ENCODE peak calls at places on chromosomes 3 and 15, in eight cellular contexts. Q is GF-D8; P is H4; Y is islet precursor cell; F is NCI-H2081; S is glutamatergic neuron; B is activated CD8-positive, alpha-beta memory T cell treated with anti-CD3 and anti-CD28 coated beads, Interleukin-2, amount 10 ng/mL, durations not matched to agents 7 days and 5 days; R is sigmoid colon. Z is an unnamed sample.

GRCh38 chr3:137760341-137761098 is 3.6 kb upstream of the SOX14 start:
- DNase-seq in R (no peak), Q (no peak), B (no peak), Y (no peak), S (peak), P (no peak), F (no peak), Z (no peak)

GRCh38 chr15:59124261-59124660 is 19.3 kb downstream of the CCNB2 start:
- DNase-seq in S (no peak), P (no peak), B (no peak), Q (no peak), F (no peak), R (no peak), Y (no peak), Z (no peak)

GRCh38 chr3:174957081-174957480 is 97.9 kb downstream of the NAALADL2 start:
- DNase-seq in F (no peak), Y (peak), S (no peak), P (no peak), B (no peak), R (no peak), Q (no peak), Z (no peak)

GRCh38 chr15:88810449-88810848 is 7.2 kb downstream of the ACAN start:
- DNase-seq in Y (peak), F (no peak), P (no peak), Q (no peak), R (no peak), S (no peak), B (no peak), Z (no peak)

GRCh38 chr3:9067352-9067975 is 104.2 kb upstream of the RAD18 start:
- DNase-seq in F (peak), Q (no peak), Y (peak), P (peak), S (peak), R (peak), B (peak), Z (peak)

GRCh38 chr15:70892912-70893560 is 410 bp downstream of the LRRC49 start:
- DNase-seq in Q (no peak), F (peak), R (no peak), Y (peak), B (no peak), P (peak), S (no peak), Z (peak)

GRCh38 chr3:50153782-50154475 is 1.2 kb upstream of the SEMA3F start:
- DNase-seq in Y (no peak), R (no peak), P (no peak), Q (no peak), F (no peak), S (no peak), B (no peak), Z (no peak)

GRCh38 chr15:90400005-90400758 is 12.1 kb downstream of the IQGAP1 start:
- DNase-seq in B (no peak), F (no peak), P (no peak), Y (no peak), S (no peak), Q (peak), R (no peak), Z (no peak)

GRCh38 chr3:9452417-9452816 is 55.0 kb downstream of the SETD5 start:
- DNase-seq in S (no peak), F (no peak), Y (no peak), P (no peak), B (no peak), Q (no peak), R (no peak), Z (no peak)

GRCh38 chr3:85560088-85560790 is 601.5 kb downstream of the CADM2 start:
- DNase-seq in P (no peak), S (no peak), R (no peak), Q (no peak), Y (no peak), B (no peak), F (peak), Z (peak)

GRCh38 chr3:185582871-185583270 is 3.2 kb upstream of the SENP2 start:
- DNase-seq in R (no peak), S (no peak), F (no peak), B (no peak), Q (no peak), P (no peak), Y (no peak), Z (no peak)

GRCh38 chr3:13518516-13519351 is 30.2 kb upstream of the FBLN2 start:
- DNase-seq in P (no peak), S (no peak), B (no peak), F (no peak), Q (no peak), Y (no peak), R (peak), Z (peak)

GRCh38 chr3:185825639-185826481 is 1.0 kb upstream of the IGF2BP2 start:
- DNase-seq in S (peak), Q (no peak), B (peak), R (peak), F (peak), P (peak), Y (peak), Z (peak)

Z was measured in cerebellum.